ENCODE peak calls at places on chromosomes 12 and 14, in five cellular contexts. S is T follicular helper cell, I is M059J, N is Kasumi-1, X is HTR-8/SVneo. Z is an unnamed sample.

GRCh38 chr12:76002598-76003262 is 28.8 kb downstream of the PHLDA1 start:
- DNase-seq in N (no peak), I (no peak), S (no peak), X (no peak), Z (no peak)

GRCh38 chr14:68945585-68946289 is 33.4 kb downstream of the ACTN1 start:
- DNase-seq in I (no peak), S (no peak), X (no peak), N (no peak), Z (no peak)

GRCh38 chr12:78018146-78018910 is 187.6 kb downstream of the NAV3 start:
- DNase-seq in S (no peak), X (no peak), I (peak), N (no peak), Z (no peak)

GRCh38 chr14:24339284-24340151 is at the start of gene RIPK3:
- DNase-seq in X (no peak), I (no peak), S (peak), N (peak), Z (peak)

GRCh38 chr12:92468358-92469020 is 234.3 kb upstream of the PLEKHG7 start:
- DNase-seq in I (no peak), S (no peak), N (no peak), X (no peak), Z (no peak)

GRCh38 chr14:73879027-73879426 is 7.6 kb upstream of the ZNF410 start:
- DNase-seq in X (no peak), N (no peak), S (no peak), I (peak), Z (no peak)

GRCh38 chr12:7884687-7885086 is 12.0 kb upstream of the SLC2A14 start:
- DNase-seq in I (peak), S (no peak), X (no peak), N (peak), Z (peak)

GRCh38 chr14:82905762-82906161 is 1372.1 kb upstream of the SEL1L start:
- DNase-seq in I (no peak), S (no peak), N (no peak), X (no peak), Z (no peak)

GRCh38 chr12:29232086-29232485 is 83.0 kb downstream of the FAR2 start:
- DNase-seq in I (no peak), S (no peak), N (no peak), X (no peak), Z (no peak)

GRCh38 chr12:58710896-58711295 is 209.4 kb downstream of the LRIG3 start:
- DNase-seq in N (no peak), I (no peak), X (no peak), S (no peak), Z (no peak)

GRCh38 chr14:100341301-100342031 is 18.3 kb downstream of the SLC25A47 start:
- DNase-seq in S (no peak), X (peak), I (peak), N (peak), Z (peak)

GRCh38 chr14:79199217-79199616 is 1012.1 kb downstream of the DIO2 start:
- DNase-seq in X (no peak), I (no peak), N (no peak), S (no peak), Z (no peak)

GRCh38 chr14:52876311-52876710 is 74.5 kb downstream of the FERMT2 start:
- DNase-seq in S (no peak), X (no peak), I (peak), N (no peak), Z (no peak)

GRCh38 chr14:58871972-58872530 is 234.3 kb downstream of the DACT1 start:
- DNase-seq in S (no peak), N (no peak), X (no peak), I (no peak), Z (no peak)

GRCh38 chr12:57553343-57554202 is 3.7 kb downstream of the KIF5A start:
- DNase-seq in S (no peak), X (no peak), I (no peak), N (no peak), Z (no peak)

Z was measured in GDM1.